ENCODE peak calls at places on chromosomes 7 and 10, in four cellular contexts. C, O, N and V are unnamed samples.
A peak's percentile ranks its signal among the peaks of the same experiment; 100 is the strongest.

GRCh38 chr10:114925675-114926204 is 12.3 kb upstream of the TRUB1 start:
- DNase-seq in N (no peak), O (no peak), C (no peak), V (peak; percentile 81)

GRCh38 chr10:131824371-131825149 is 76.2 kb upstream of the PPP2R2D start:
- DNase-seq in O (no peak), N (no peak), C (no peak), V (no peak)

GRCh38 chr7:106094780-106095179 is 17.3 kb downstream of the SYPL1 start:
- DNase-seq in C (no peak), N (no peak), O (no peak), V (no peak)

GRCh38 chr7:6376820-6377219 is 70.9 kb downstream of the DAGLB start:
- DNase-seq in C (no peak), N (peak; percentile 11), O (no peak), V (no peak)

GRCh38 chr7:36015733-36016132 is 137.3 kb upstream of the EEPD1 start:
- DNase-seq in O (no peak), C (no peak), N (no peak), V (no peak)

GRCh38 chr10:78744521-78745090 is 324.2 kb upstream of the ZMIZ1 start:
- DNase-seq in N (no peak), C (peak; percentile 48), O (no peak), V (peak; percentile 62)

GRCh38 chr7:82382276-82382675 is 61.3 kb downstream of the CACNA2D1 start:
- DNase-seq in O (no peak), C (no peak), N (no peak), V (no peak)

GRCh38 chr10:125605167-125605566 is 77.8 kb downstream of the TEX36 start:
- DNase-seq in C (no peak), N (no peak), O (no peak), V (no peak)